ENCODE peak calls at places on chromosomes 13 and 19, in four cellular contexts. Y is activated T-cell treated with anti-CD3 and anti-CD28 coated beads for 1 hour, I is choroid plexus epithelial cell, V is tibial nerve. L is an unnamed sample.

GRCh38 chr19:32662186-32662585 is 12.8 kb downstream of the ANKRD27 start:
- DNase-seq in V (no peak), Y (no peak), I (peak), L (no peak)

GRCh38 chr13:47334173-47334572 is 437.3 kb upstream of the HTR2A start:
- DNase-seq in I (peak), V (no peak), Y (no peak), L (no peak)

GRCh38 chr19:37059142-37059541 is 19.1 kb upstream of the ZNF420 start:
- DNase-seq in Y (no peak), V (no peak), I (no peak), L (no peak)

GRCh38 chr19:54115071-54116063 is at the start of the genes PRPF31 and TFPT:
- DNase-seq in Y (peak), I (peak), V (peak), L (peak)

GRCh38 chr13:97567510-97568243 is 133.7 kb downstream of the RAP2A start:
- DNase-seq in I (peak), V (peak), Y (no peak), L (no peak)

GRCh38 chr19:57623091-57623490 is 9.0 kb downstream of the ZNF134 start:
- DNase-seq in V (no peak), Y (no peak), I (no peak), L (no peak)

GRCh38 chr13:50916701-50917184 is 7.2 kb downstream of the RNASEH2B start:
- DNase-seq in V (no peak), Y (no peak), I (peak), L (no peak)

GRCh38 chr19:41373993-41374392 is 2.3 kb upstream of the TMEM91 start:
- DNase-seq in Y (no peak), V (peak), I (peak), L (peak)

GRCh38 chr13:36998624-36999041 is 507 bp downstream of the ALG5 start:
- DNase-seq in I (no peak), Y (peak), V (no peak), L (no peak)

GRCh38 chr19:15623711-15624318 is 8.8 kb downstream of the CYP4F8 start:
- DNase-seq in V (no peak), Y (no peak), I (no peak), L (no peak)

L was measured in esophagus muscularis mucosa.